ENCODE peak calls at places on chromosome 22, in eight cellular contexts. T is naive thymus-derived CD4-positive, alpha-beta T cell; G is ovary; U is IMR-90; N is tibial artery; E is NT2/D1; A is suprapubic skin; H is OCI-LY7. Z is an unnamed sample.

GRCh38 chr22:17047656-17048055 is 37.1 kb upstream of the IL17RA start:
- DNase-seq in T (no peak), G (no peak), U (no peak), N (no peak), E (no peak), A (no peak), H (no peak), Z (no peak)

GRCh38 chr22:38298312-38299000 is 18.8 kb downstream of the CSNK1E start:
- DNase-seq in T (peak; percentile 46), G (no peak), U (peak; percentile 88), N (no peak), E (no peak), A (no peak), H (peak; percentile 53), Z (no peak)

GRCh38 chr22:22810018-22810427 is 77.6 kb upstream of the IGLL5 start:
- DNase-seq in T (peak; percentile 82), G (no peak), U (peak; percentile 30), N (peak; percentile 60), E (peak; percentile 27), A (no peak), H (peak; percentile 77), Z (peak; percentile 32)

GRCh38 chr22:30969532-30970355 is 679 bp downstream of the TUG1 start:
- DNase-seq in T (no peak), G (no peak), U (peak; percentile 44), N (no peak), E (no peak), A (no peak), H (peak; percentile 79), Z (peak; percentile 74)

GRCh38 chr22:19821523-19822300 is 33.0 kb downstream of the GNB1L start:
- DNase-seq in T (no peak), G (peak; percentile 8), U (no peak), N (peak; percentile 37), E (no peak), A (no peak), H (no peak), Z (no peak)

GRCh38 chr22:30822216-30823014 is 127.7 kb downstream of the OSBP2 start:
- DNase-seq in T (no peak), G (no peak), U (no peak), N (peak; percentile 49), E (no peak), A (no peak), H (no peak), Z (peak; percentile 47)

GRCh38 chr22:29152381-29153138 is 53.1 kb upstream of the EMID1 start:
- DNase-seq in T (no peak), G (peak; percentile 66), U (no peak), N (peak; percentile 72), E (no peak), A (peak; percentile 57), H (no peak), Z (no peak)

GRCh38 chr22:26884921-26885320 is 227.5 kb downstream of the MIAT start:
- DNase-seq in T (no peak), G (no peak), U (no peak), N (peak; percentile 93), E (no peak), A (no peak), H (no peak), Z (no peak)

GRCh38 chr22:30602049-30602448 is 4.9 kb upstream of the TCN2 start:
- DNase-seq in T (peak; percentile 26), G (no peak), U (peak; percentile 43), N (no peak), E (no peak), A (no peak), H (peak; percentile 49), Z (peak; percentile 18)

GRCh38 chr22:19728271-19728670 is 4.9 kb downstream of the GP1BB start:
- DNase-seq in T (no peak), G (no peak), U (no peak), N (no peak), E (no peak), A (no peak), H (no peak), Z (no peak)

GRCh38 chr22:27588273-27588672 is 213.3 kb downstream of the MN1 start:
- DNase-seq in T (no peak), G (no peak), U (no peak), N (no peak), E (no peak), A (no peak), H (no peak), Z (no peak)

GRCh38 chr22:47022075-47022473 is 259.6 kb downstream of the TBC1D22A start:
- DNase-seq in T (no peak), G (no peak), U (peak; percentile 22), N (peak; percentile 29), E (no peak), A (no peak), H (no peak), Z (no peak)

GRCh38 chr22:26642465-26643367 is 14.7 kb upstream of the MIAT start:
- DNase-seq in T (no peak), G (no peak), U (no peak), N (no peak), E (no peak), A (no peak), H (peak; percentile 86), Z (no peak)

GRCh38 chr22:21931056-21931455 is 21.6 kb downstream of the PPM1F start:
- DNase-seq in T (no peak), G (no peak), U (no peak), N (no peak), E (no peak), A (no peak), H (no peak), Z (no peak)

GRCh38 chr22:23537421-23537820 is 42.7 kb downstream of the IGLL1 start:
- DNase-seq in T (no peak), G (no peak), U (no peak), N (peak; percentile 51), E (no peak), A (peak; percentile 41), H (no peak), Z (no peak)

GRCh38 chr22:40081662-40082061 is 86.9 kb downstream of the FAM83F start:
- DNase-seq in T (no peak), G (no peak), U (no peak), N (no peak), E (no peak), A (no peak), H (no peak), Z (no peak)
- H3K36me3 ChIP-seq in T (no peaks in the 10 kb centered on the region), G (no peaks in the 10 kb centered on the region), U (no peaks in the 10 kb centered on the region), N (no peaks in the 10 kb centered on the region), E (no peaks in the 10 kb centered on the region), A (no peaks in the 10 kb centered on the region), H (no peaks in the 10 kb centered on the region), Z (no peaks in the 10 kb centered on the region)

GRCh38 chr22:33054276-33054675 is 3.9 kb downstream of the SYN3 start:
- DNase-seq in T (no peak), G (no peak), U (no peak), N (no peak), E (no peak), A (no peak), H (peak; percentile 20), Z (no peak)

GRCh38 chr22:33056108-33056507 is 2.1 kb downstream of the SYN3 start:
- DNase-seq in T (no peak), G (no peak), U (no peak), N (no peak), E (no peak), A (no peak), H (no peak), Z (no peak)

GRCh38 chr22:33050614-33051230 is 7.5 kb downstream of the SYN3 start:
- DNase-seq in T (no peak), G (no peak), U (no peak), N (no peak), E (no peak), A (no peak), H (no peak), Z (no peak)

GRCh38 chr22:33051960-33052839 is 6.0 kb downstream of the SYN3 start:
- DNase-seq in T (no peak), G (no peak), U (no peak), N (no peak), E (no peak), A (no peak), H (peak; percentile 32), Z (no peak)

DNA sequence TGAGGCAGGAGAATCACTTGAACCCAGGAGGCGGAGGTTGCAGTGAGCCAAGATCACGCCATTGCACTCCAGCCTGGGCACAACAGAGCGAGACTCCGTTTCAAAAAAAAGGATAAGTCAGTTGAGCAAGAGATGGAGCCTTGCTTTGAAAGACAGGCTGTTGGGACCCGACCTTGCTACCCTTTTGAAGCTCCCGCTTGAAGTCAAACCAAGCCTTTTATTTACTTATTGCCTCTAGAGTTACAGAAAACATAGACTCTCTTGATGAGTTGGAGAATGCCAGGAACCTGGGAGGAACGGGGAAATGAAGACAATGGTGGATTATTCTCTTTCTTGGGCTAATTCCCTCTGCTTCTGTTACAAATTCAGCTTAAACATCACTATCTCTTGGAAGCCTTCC is 4.9 kb downstream of the SYN3 start:
- DNase-seq in T (no peak), G (no peak), U (no peak), N (no peak), E (no peak), A (no peak), H (no peak), Z (no peak)
- H3K36me3 ChIP-seq in T (no peaks in the 10 kb centered on the region), G (no peaks in the 10 kb centered on the region), U (no peaks in the 10 kb centered on the region), N (no peaks in the 10 kb centered on the region), E (peaks cover 2% of the 10 kb centered on the region), A (no peaks in the 10 kb centered on the region), H (no peaks in the 10 kb centered on the region), Z (no peaks in the 10 kb centered on the region)

GRCh38 chr22:43970037-43970747 is 14.9 kb downstream of the SAMM50 start:
- DNase-seq in T (no peak), G (no peak), U (no peak), N (no peak), E (no peak), A (no peak), H (no peak), Z (no peak)

GRCh38 chr22:43974028-43974545 is 18.8 kb downstream of the SAMM50 start:
- DNase-seq in T (no peak), G (no peak), U (no peak), N (no peak), E (no peak), A (no peak), H (no peak), Z (no peak)

GRCh38 chr22:43975041-43975440 is 19.8 kb downstream of the SAMM50 start:
- DNase-seq in T (no peak), G (no peak), U (no peak), N (no peak), E (no peak), A (no peak), H (no peak), Z (no peak)

GRCh38 chr22:43971112-43971511 is 15.9 kb downstream of the SAMM50 start:
- DNase-seq in T (no peak), G (no peak), U (no peak), N (no peak), E (no peak), A (no peak), H (no peak), Z (no peak)

DNA sequence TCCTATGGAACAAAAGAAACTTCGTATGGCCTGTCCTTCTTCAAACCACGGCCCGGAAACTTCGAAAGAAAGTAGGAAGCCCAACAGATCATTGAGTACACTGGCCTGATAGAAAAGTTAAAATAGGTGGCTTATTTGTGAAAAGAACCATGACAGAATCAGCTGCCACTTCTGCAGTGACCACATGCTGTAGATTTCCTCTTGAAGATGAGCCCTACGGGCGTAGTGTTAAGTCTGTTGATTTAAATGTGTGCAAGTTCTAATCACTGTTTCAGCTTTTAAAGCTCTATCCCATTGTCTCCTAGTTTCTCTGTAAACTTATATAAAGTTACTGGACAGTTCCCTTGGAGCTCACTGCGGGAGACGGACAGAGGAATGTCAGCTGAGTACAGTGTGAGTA is 17.7 kb downstream of the SAMM50 start:
- DNase-seq in T (no peak), G (no peak), U (no peak), N (no peak), E (no peak), A (no peak), H (no peak), Z (no peak)
- H3K36me3 ChIP-seq in T (peaks cover 26% of the 10 kb centered on the region), G (no peaks in the 10 kb centered on the region), U (peaks cover 72% of the 10 kb centered on the region), N (peaks cover 98% of the 10 kb centered on the region), E (peaks cover 86% of the 10 kb centered on the region), A (peaks cover 87% of the 10 kb centered on the region), H (peaks cover 90% of the 10 kb centered on the region), Z (peaks cover 95% of the 10 kb centered on the region)

GRCh38 chr22:36924151-36924698 is 10.8 kb downstream of the CSF2RB start:
- DNase-seq in T (no peak), G (no peak), U (no peak), N (no peak), E (no peak), A (no peak), H (no peak), Z (no peak)
- H3K36me3 ChIP-seq in T (no peaks in the 10 kb centered on the region), G (no peaks in the 10 kb centered on the region), U (no peaks in the 10 kb centered on the region), N (no peaks in the 10 kb centered on the region), E (no peaks in the 10 kb centered on the region), A (no peaks in the 10 kb centered on the region), H (peaks cover under 1% of the 10 kb centered on the region), Z (no peaks in the 10 kb centered on the region)